ENCODE peak calls at places on chromosome 1, in five cellular contexts. O, G, Z, T and N are unnamed samples.

GRCh38 chr1:234768171-234768568 is 158.2 kb upstream of the IRF2BP2 start:
- DNase-seq in O (no peak), G (no peak), Z (no peak), T (peak; percentile 40), N (no peak)

GRCh38 chr1:7538849-7539771 is 232.0 kb upstream of the VAMP3 start:
- DNase-seq in O (no peak), G (no peak), Z (no peak), T (no peak), N (no peak)

GRCh38 chr1:17099941-17100340 is 19.3 kb downstream of the PADI2 start:
- DNase-seq in O (no peak), G (no peak), Z (no peak), T (no peak), N (no peak)

GRCh38 chr1:113868387-113869083 is 3.0 kb downstream of the PTPN22 start:
- DNase-seq in O (peak; percentile 74), G (no peak), Z (peak; percentile 62), T (no peak), N (no peak)

GRCh38 chr1:186236921-186237320 is 138.1 kb downstream of the TPR start:
- DNase-seq in O (peak; percentile 94), G (no peak), Z (peak; percentile 96), T (no peak), N (no peak)

GRCh38 chr1:152880907-152881306 is 2.8 kb downstream of the SMCP start:
- DNase-seq in O (no peak), G (no peak), Z (no peak), T (no peak), N (no peak)

GRCh38 chr1:20983297-20983889 is 193.3 kb downstream of the EIF4G3 start:
- DNase-seq in O (no peak), G (no peak), Z (no peak), T (no peak), N (no peak)

GRCh38 chr1:247293047-247293446 is 37.2 kb downstream of the VN1R5 start:
- DNase-seq in O (no peak), G (no peak), Z (no peak), T (no peak), N (no peak)

GRCh38 chr1:117003253-117003875 is 1.8 kb downstream of the CD101 start:
- DNase-seq in O (no peak), G (no peak), Z (no peak), T (no peak), N (no peak)

GRCh38 chr1:12121212-12122000 is 45.4 kb upstream of the TNFRSF1B start:
- DNase-seq in O (peak; percentile 75), G (no peak), Z (peak; percentile 43), T (no peak), N (no peak)

GRCh38 chr1:209103135-209103534 is 480.4 kb upstream of the CAMK1G start:
- DNase-seq in O (no peak), G (no peak), Z (no peak), T (no peak), N (no peak)

GRCh38 chr1:226723640-226724532 is 15.2 kb downstream of the ITPKB start:
- DNase-seq in O (peak; percentile 80), G (no peak), Z (peak; percentile 47), T (no peak), N (no peak)

GRCh38 chr1:37038079-37038702 is 3.9 kb upstream of the GRIK3 start:
- DNase-seq in O (no peak), G (no peak), Z (peak; percentile 33), T (no peak), N (no peak)
- TF ChIP-seq CTCF in O (no peak), G (no peak), Z (no peak), T (no peak), N (no peak)

GRCh38 chr1:214426420-214426812 is 125.0 kb downstream of the PTPN14 start:
- DNase-seq in O (no peak), G (no peak), Z (no peak), T (no peak), N (no peak)

GRCh38 chr1:214423045-214423444 is 128.4 kb downstream of the PTPN14 start:
- DNase-seq in O (no peak), G (no peak), Z (no peak), T (no peak), N (no peak)

GRCh38 chr1:214425101-214425500 is 126.3 kb downstream of the PTPN14 start:
- DNase-seq in O (no peak), G (no peak), Z (peak; percentile 49), T (no peak), N (no peak)

GRCh38 chr1:214427871-214428277 is 123.5 kb downstream of the PTPN14 start:
- DNase-seq in O (peak; percentile 89), G (no peak), Z (peak; percentile 95), T (peak; percentile 15), N (peak; percentile 36)

GRCh38 chr1:214425723-214426419 is 125.5 kb downstream of the PTPN14 start:
- DNase-seq in O (peak; percentile 30), G (no peak), Z (no peak), T (no peak), N (no peak)
- TF ChIP-seq CTCF in O (no peak), G (no peak), Z (no peak), T (no peak), N (no peak)

GRCh38 chr1:9721606-9722377 is 70.3 kb downstream of the PIK3CD start:
- DNase-seq in O (no peak), G (no peak), Z (peak; percentile 27), T (peak; percentile 69), N (peak; percentile 73)

GRCh38 chr1:9723068-9723805 is 71.7 kb downstream of the PIK3CD start:
- DNase-seq in O (no peak), G (no peak), Z (no peak), T (no peak), N (no peak)

GRCh38 chr1:9722378-9722749 is 70.8 kb downstream of the PIK3CD start:
- DNase-seq in O (no peak), G (no peak), Z (no peak), T (no peak), N (no peak)

GRCh38 chr1:9724706-9725476 is 73.4 kb downstream of the PIK3CD start:
- DNase-seq in O (peak; percentile 79), G (no peak), Z (peak; percentile 70), T (peak; percentile 62), N (peak; percentile 67)

GRCh38 chr1:9723926-9724325 is 72.4 kb downstream of the PIK3CD start:
- DNase-seq in O (no peak), G (no peak), Z (no peak), T (no peak), N (no peak)
- TF ChIP-seq CTCF in O (no peak), G (no peak), Z (no peak), T (no peak), N (no peak)

GRCh38 chr1:119827010-119827409 is 15.8 kb upstream of the REG4 start:
- DNase-seq in O (no peak), G (no peak), Z (peak; percentile 8), T (no peak), N (no peak)
- TF ChIP-seq CTCF in O (peak; percentile 22), G (peak; percentile 11), Z (peak; percentile 49), T (no peak), N (peak; percentile 29)

GRCh38 chr1:90561926-90562325 is 155.2 kb downstream of the BARHL2 start:
- DNase-seq in O (no peak), G (no peak), Z (no peak), T (no peak), N (no peak)
- TF ChIP-seq CTCF in O (no peak), G (no peak), Z (no peak), T (no peak), N (no peak)

GRCh38 chr1:84653130-84653680 is 37.1 kb downstream of the SSX2IP start:
- DNase-seq in O (peak; percentile 61), G (no peak), Z (peak; percentile 20), T (no peak), N (no peak)
- TF ChIP-seq CTCF in O (no peak), G (no peak), Z (peak; percentile 9), T (no peak), N (no peak)

GRCh38 chr1:65077369-65077768 is 70.6 kb upstream of the AK4 start:
- DNase-seq in O (no peak), G (no peak), Z (no peak), T (no peak), N (no peak)

GRCh38 chr1:65072845-65073244 is 75.2 kb upstream of the AK4 start:
- DNase-seq in O (no peak), G (no peak), Z (no peak), T (no peak), N (no peak)

GRCh38 chr1:65079941-65080340 is 68.1 kb upstream of the AK4 start:
- DNase-seq in O (peak; percentile 57), G (no peak), Z (peak; percentile 79), T (no peak), N (no peak)

DNA sequence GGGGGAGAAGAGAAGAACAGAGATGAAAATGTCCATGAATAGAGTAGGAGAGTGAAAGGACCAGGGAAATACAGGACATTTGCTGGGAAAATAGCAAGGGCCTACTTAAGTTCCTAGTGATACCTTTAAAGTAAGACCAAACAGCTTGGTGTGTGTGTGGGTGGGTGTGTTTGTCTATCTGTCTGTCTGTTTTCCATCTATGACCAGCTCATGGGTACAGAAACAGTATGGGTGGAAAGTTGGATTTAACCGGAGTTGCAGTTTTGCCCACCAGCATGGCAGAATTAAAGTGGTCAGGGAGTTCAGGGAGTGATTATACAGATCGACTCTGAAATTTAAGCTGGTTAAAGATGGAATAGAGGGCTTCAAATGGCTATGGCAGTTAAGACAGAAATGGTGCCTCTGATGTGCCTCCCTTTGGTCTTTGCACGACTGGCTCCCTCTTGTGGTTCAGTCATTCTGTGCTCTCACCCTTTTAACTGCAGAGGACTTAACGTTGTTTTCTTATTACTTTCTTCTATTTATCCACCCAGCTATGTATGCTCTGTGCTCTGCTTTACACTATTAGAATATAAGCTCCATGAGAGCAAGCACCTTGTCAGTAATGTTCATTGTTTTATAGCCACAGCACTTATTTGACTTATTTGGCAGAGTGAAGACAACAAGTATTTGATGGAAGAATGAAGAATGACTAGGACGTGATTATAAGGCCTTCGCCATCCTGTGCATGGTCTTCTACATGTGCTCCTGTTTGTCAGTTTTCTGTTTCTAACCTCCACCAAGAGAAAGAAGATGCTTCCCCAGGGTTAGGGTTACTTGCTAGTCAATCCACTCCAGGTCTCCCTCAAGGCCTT is 72.7 kb upstream of the AK4 start:
- DNase-seq in O (peak; percentile 81), G (peak; percentile 43), Z (peak; percentile 73), T (no peak), N (peak; percentile 45)
- TF ChIP-seq CTCF in O (peak; percentile 73), G (peak; percentile 60), Z (peak; percentile 82), T (peak; percentile 51), N (peak; percentile 76)

DNA sequence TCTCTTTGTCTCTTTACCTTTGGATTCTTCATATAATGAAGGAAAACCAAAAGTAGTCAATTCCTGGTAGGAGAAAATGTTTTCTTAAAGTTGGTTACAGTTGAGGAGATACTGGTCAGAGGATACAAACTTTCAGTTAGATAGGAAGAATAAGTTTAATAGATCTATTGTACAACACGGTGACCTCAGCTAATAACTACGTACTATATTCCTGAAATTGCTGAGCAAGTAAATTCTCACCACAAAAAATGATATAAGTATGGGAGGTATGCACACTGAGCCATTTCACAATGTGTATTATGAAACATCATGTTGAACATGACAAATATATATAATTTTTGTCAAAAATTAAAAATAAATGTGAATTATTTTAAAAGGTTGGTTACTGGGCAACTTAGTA is 20.4 kb downstream of the SSX2IP start:
- DNase-seq in O (peak; percentile 17), G (no peak), Z (peak; percentile 48), T (no peak), N (no peak)
- TF ChIP-seq CTCF in O (no peak), G (no peak), Z (no peak), T (no peak), N (no peak)

GRCh38 chr1:87894041-87894440 is 565.4 kb downstream of the LMO4 start:
- DNase-seq in O (no peak), G (no peak), Z (no peak), T (no peak), N (no peak)
- TF ChIP-seq CTCF in O (no peak), G (no peak), Z (no peak), T (no peak), N (no peak)